ENCODE peak calls at places on chromosomes 6 and 20, in four cellular contexts. G, A, K and E are unnamed samples.

GRCh38 chr20:38321959-38322598 is 18.1 kb downstream of the BPI start:
- DNase-seq in G (no peak), A (no peak), K (no peak), E (no peak)

GRCh38 chr6:155676346-155676745 is 220.7 kb upstream of the NOX3 start:
- DNase-seq in G (no peak), A (no peak), K (no peak), E (no peak)

GRCh38 chr6:130296854-130297253 is 69.0 kb upstream of the TMEM200A start:
- DNase-seq in G (no peak), A (no peak), K (no peak), E (no peak)

GRCh38 chr20:14861028-14861699 is 523.8 kb upstream of the FLRT3 start:
- DNase-seq in G (no peak), A (no peak), K (no peak), E (no peak)

GRCh38 chr20:15200139-15200538 is 862.7 kb upstream of the FLRT3 start:
- DNase-seq in G (peak), A (no peak), K (no peak), E (no peak)

GRCh38 chr6:152386131-152386530 is 251.0 kb downstream of the SYNE1 start:
- DNase-seq in G (no peak), A (no peak), K (no peak), E (no peak)

GRCh38 chr6:31094389-31094881 is 17.9 kb downstream of the C6orf15 start:
- DNase-seq in G (no peak), A (no peak), K (no peak), E (peak)

GRCh38 chr6:31143148-31143547 is 4.3 kb upstream of the PSORS1C2 start:
- DNase-seq in G (no peak), A (no peak), K (peak), E (no peak)

GRCh38 chr6:125906158-125906998 is 50.2 kb upstream of the HINT3 start:
- DNase-seq in G (peak), A (peak), K (no peak), E (no peak)

GRCh38 chr6:2940010-2940850 is 31.1 kb downstream of the SERPINB6 start:
- DNase-seq in G (peak), A (no peak), K (no peak), E (no peak)

GRCh38 chr20:9515761-9516657 is 1.6 kb downstream of the LAMP5 start:
- DNase-seq in G (no peak), A (no peak), K (no peak), E (no peak)

GRCh38 chr20:58141971-58142842 is 86.2 kb downstream of the ANKRD60 start:
- DNase-seq in G (no peak), A (no peak), K (no peak), E (no peak)

GRCh38 chr6:38871745-38872568 is 156.8 kb downstream of the DNAH8 start:
- DNase-seq in G (peak), A (peak), K (no peak), E (no peak)

GRCh38 chr6:56293756-56294155 is 46.4 kb upstream of the COL21A1 start:
- DNase-seq in G (no peak), A (no peak), K (no peak), E (no peak)

GRCh38 chr20:62726276-62726675 is 17.6 kb downstream of the NTSR1 start:
- DNase-seq in G (no peak), A (no peak), K (peak), E (no peak)

GRCh38 chr6:51049983-51050877 is 231.6 kb downstream of the TFAP2B start:
- DNase-seq in G (no peak), A (no peak), K (no peak), E (no peak)

GRCh38 chr6:26105842-26106241 is 18.6 kb downstream of the HFE start:
- DNase-seq in G (no peak), A (no peak), K (no peak), E (no peak)